ENCODE peak calls at places on chromosome 21, in nine cellular contexts. C, W, T, R, X, Y, L, V and S are unnamed samples. For H4K20me1, the result is how much of the 10 kb centered on the place peaks cover.

GRCh38 chr21:37642493-37642892 is 273.8 kb downstream of the KCNJ6 start:
- DNase-seq in C (peak), W (peak), T (peak), R (no peak), X (peak), Y (peak), L (no peak), V (peak), S (peak)

GRCh38 chr21:36709030-36709867 is 10.3 kb downstream of the SIM2 start:
- DNase-seq in C (no peak), W (no peak), T (no peak), R (no peak), X (no peak), Y (peak), L (no peak), V (peak), S (no peak)

GRCh38 chr21:32587651-32588050 is 2.3 kb upstream of the TCP10L start:
- DNase-seq in C (no peak), W (no peak), T (no peak), R (no peak), X (no peak), Y (no peak), L (no peak), V (no peak), S (no peak)

GRCh38 chr21:38297193-38297592 is 40.4 kb downstream of the KCNJ15 start:
- DNase-seq in C (no peak), W (no peak), T (peak), R (no peak), X (no peak), Y (no peak), L (peak), V (no peak), S (no peak)

GRCh38 chr21:46130721-46131720 is 24.4 kb downstream of the FTCD start:
- DNase-seq in C (no peak), W (no peak), T (no peak), R (no peak), X (no peak), Y (no peak), L (no peak), V (no peak), S (no peak)

GRCh38 chr21:28742527-28742926 is 250.2 kb downstream of the LTN1 start:
- DNase-seq in C (no peak), W (no peak), T (peak), R (peak), X (no peak), Y (no peak), L (no peak), V (no peak), S (no peak)

GRCh38 chr21:26003428-26003827 is 167.1 kb downstream of the APP start:
- DNase-seq in C (no peak), W (no peak), T (no peak), R (no peak), X (no peak), Y (no peak), L (no peak), V (no peak), S (no peak)

GRCh38 chr21:46114963-46115362 is 17.1 kb downstream of the COL6A2 start:
- DNase-seq in C (no peak), W (no peak), T (no peak), R (peak), X (no peak), Y (no peak), L (no peak), V (no peak), S (no peak)

GRCh38 chr21:38804617-38805281 is 980 bp upstream of the ETS2 start:
- DNase-seq in C (peak), W (no peak), T (no peak), R (peak), X (peak), Y (peak), L (peak), V (no peak), S (peak)

GRCh38 chr21:45102391-45102932 is 28.1 kb downstream of the ADARB1 start:
- DNase-seq in C (peak), W (peak), T (peak), R (no peak), X (no peak), Y (no peak), L (no peak), V (no peak), S (no peak)

GRCh38 chr21:45371092-45371491 is 33.9 kb upstream of the COL18A1 start:
- DNase-seq in C (no peak), W (no peak), T (no peak), R (no peak), X (no peak), Y (no peak), L (no peak), V (no peak), S (no peak)

GRCh38 chr21:37341254-37341960 is 25.2 kb upstream of the DYRK1A start:
- DNase-seq in C (no peak), W (no peak), T (peak), R (peak), X (no peak), Y (no peak), L (peak), V (peak), S (no peak)

GRCh38 chr21:21367583-21367982 is 369.4 kb downstream of the NCAM2 start:
- DNase-seq in C (no peak), W (no peak), T (no peak), R (no peak), X (no peak), Y (no peak), L (no peak), V (no peak), S (no peak)

DNA sequence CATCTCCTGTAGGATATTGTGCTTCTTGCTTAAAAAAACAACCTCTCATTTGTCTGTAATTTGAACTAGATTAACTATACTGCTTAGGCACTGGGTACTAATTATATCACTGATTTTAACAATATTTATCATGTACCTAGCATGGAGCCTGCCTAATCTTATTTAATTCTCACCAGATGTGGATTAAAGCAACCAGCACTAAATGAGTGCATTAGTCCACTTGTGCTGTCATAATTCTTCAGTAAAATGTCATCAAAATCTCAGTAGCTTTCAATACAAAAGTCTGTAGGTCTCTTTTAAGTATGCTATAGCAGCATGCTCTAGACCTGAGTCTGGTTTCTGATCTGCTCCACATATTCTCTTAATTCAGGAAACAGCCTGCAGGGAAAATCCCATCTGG is 368.1 kb downstream of the NCAM2 start:
- DNase-seq in C (no peak), W (no peak), T (no peak), R (peak), X (no peak), Y (no peak), L (no peak), V (no peak), S (no peak)
- H3K4me2 ChIP-seq in C (no peak), W (no peak), T (no peak), R (no peak), X (no peak), Y (no peak), L (no peak), V (no peak), S (no peak)

GRCh38 chr21:43935711-43936110 is 70.7 kb downstream of the AGPAT3 start:
- DNase-seq in C (no peak), W (no peak), T (no peak), R (no peak), X (no peak), Y (no peak), L (no peak), V (no peak), S (no peak)

GRCh38 chr21:43933146-43933673 is 68.2 kb downstream of the AGPAT3 start:
- DNase-seq in C (no peak), W (no peak), T (no peak), R (no peak), X (no peak), Y (no peak), L (no peak), V (no peak), S (no peak)

GRCh38 chr21:43934716-43935705 is 70.0 kb downstream of the AGPAT3 start:
- DNase-seq in C (no peak), W (no peak), T (no peak), R (no peak), X (no peak), Y (no peak), L (no peak), V (no peak), S (no peak)

GRCh38 chr21:43933680-43934079 is 68.7 kb downstream of the AGPAT3 start:
- DNase-seq in C (no peak), W (no peak), T (no peak), R (no peak), X (no peak), Y (no peak), L (no peak), V (no peak), S (no peak)

GRCh38 chr21:43934116-43934515 is 69.1 kb downstream of the AGPAT3 start:
- DNase-seq in C (no peak), W (no peak), T (no peak), R (no peak), X (no peak), Y (no peak), L (no peak), V (no peak), S (no peak)
- H4K20me1 ChIP-seq in C (under half), W (under half), T (under half), R (under half), X (under half), Y (under half), L (under half), V (under half), S (half or more)

GRCh38 chr21:34511154-34511553 is 856 bp downstream of the KCNE1 start:
- DNase-seq in C (no peak), W (no peak), T (peak), R (no peak), X (no peak), Y (no peak), L (no peak), V (no peak), S (no peak)

GRCh38 chr21:34510148-34511142 is 1.6 kb downstream of the KCNE1 start:
- DNase-seq in C (peak), W (peak), T (peak), R (peak), X (peak), Y (peak), L (no peak), V (peak), S (peak)

GRCh38 chr21:34514576-34515135 is 2.6 kb upstream of the KCNE1 start:
- DNase-seq in C (no peak), W (no peak), T (no peak), R (no peak), X (no peak), Y (no peak), L (peak), V (no peak), S (no peak)

GRCh38 chr21:34513109-34513675 is 1.2 kb upstream of the KCNE1 start:
- DNase-seq in C (no peak), W (no peak), T (no peak), R (no peak), X (no peak), Y (no peak), L (no peak), V (peak), S (no peak)

DNA sequence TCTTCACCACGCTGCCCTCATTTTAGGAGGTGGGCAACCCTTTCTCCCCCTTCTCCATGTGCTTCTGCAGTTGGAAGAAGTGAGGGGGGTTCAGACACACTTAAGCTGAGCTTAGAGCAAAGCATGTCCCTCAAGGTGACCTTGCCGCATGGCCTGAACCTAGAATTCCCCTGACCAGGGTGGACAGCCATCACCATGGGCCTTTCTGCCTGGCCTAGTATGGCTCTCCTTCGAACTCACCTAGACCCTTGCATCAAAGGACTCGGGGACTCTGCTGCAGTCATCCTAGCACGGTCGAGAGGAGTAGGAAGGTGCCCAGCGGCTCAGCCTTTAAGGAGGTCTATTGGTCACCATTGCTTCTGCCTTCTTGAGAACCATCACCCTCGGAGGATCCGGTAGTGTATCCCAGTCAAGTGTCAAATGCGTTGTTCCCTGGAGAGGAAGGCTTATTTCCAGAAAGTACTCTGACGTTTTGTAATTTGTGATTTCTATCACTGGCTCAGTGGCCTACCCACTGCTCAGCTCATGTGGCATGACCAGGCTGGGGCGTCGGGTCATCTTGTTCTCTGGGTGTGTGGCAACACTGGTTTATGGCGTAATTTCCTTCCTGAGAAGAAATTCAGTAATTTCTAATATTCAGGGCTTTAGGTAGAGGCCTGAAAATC is at the start of gene KCNE1:
- DNase-seq in C (no peak), W (no peak), T (no peak), R (no peak), X (no peak), Y (no peak), L (no peak), V (no peak), S (no peak)
- H3K27ac ChIP-seq in C (no peak), W (no peak), T (no peak), R (no peak), X (no peak), Y (no peak), L (no peak), V (no peak), S (no peak)

GRCh38 chr21:39867198-39867650 is at the start of gene PCP4:
- DNase-seq in C (peak), W (peak), T (peak), R (peak), X (peak), Y (peak), L (no peak), V (peak), S (peak)
- H3K4me2 ChIP-seq in C (no peak), W (no peak), T (no peak), R (no peak), X (no peak), Y (no peak), L (no peak), V (peak), S (no peak)